ENCODE peak calls at places on chromosome 5, in nine cellular contexts. A, D, K, H, R, U, I, L and O are unnamed samples.

GRCh38 chr5:112634166-112634565 is 103.5 kb upstream of the APC start:
- DNase-seq in A (no peak), D (no peak), K (no peak), H (no peak), R (no peak), U (no peak), I (no peak), L (no peak), O (no peak)

GRCh38 chr5:177437623-177438022 is 9.0 kb upstream of the PRR7 start:
- DNase-seq in A (no peak), D (no peak), K (no peak), H (no peak), R (peak), U (no peak), I (no peak), L (no peak), O (no peak)

GRCh38 chr5:154972476-154973080 is 31.7 kb downstream of the MRPL22 start:
- DNase-seq in A (no peak), D (no peak), K (no peak), H (peak), R (peak), U (peak), I (no peak), L (peak), O (no peak)

GRCh38 chr5:6434737-6435136 is 13.9 kb upstream of the UBE2QL1 start:
- DNase-seq in A (no peak), D (no peak), K (no peak), H (no peak), R (no peak), U (no peak), I (no peak), L (no peak), O (no peak)

GRCh38 chr5:184461-184860 is 6.8 kb upstream of the LRRC14B start:
- DNase-seq in A (no peak), D (no peak), K (no peak), H (no peak), R (no peak), U (no peak), I (no peak), L (no peak), O (no peak)

GRCh38 chr5:111063709-111064322 is 7.7 kb upstream of the TSLP start:
- DNase-seq in A (no peak), D (no peak), K (no peak), H (no peak), R (peak), U (no peak), I (no peak), L (peak), O (no peak)

GRCh38 chr5:6522983-6523382 is 74.3 kb downstream of the UBE2QL1 start:
- DNase-seq in A (no peak), D (no peak), K (no peak), H (no peak), R (no peak), U (no peak), I (no peak), L (no peak), O (no peak)

GRCh38 chr5:171137768-171138540 is 171.1 kb upstream of the TLX3 start:
- DNase-seq in A (no peak), D (no peak), K (no peak), H (no peak), R (peak), U (no peak), I (no peak), L (no peak), O (no peak)

GRCh38 chr5:107121793-107122519 is 548.8 kb downstream of the EFNA5 start:
- DNase-seq in A (no peak), D (no peak), K (no peak), H (no peak), R (no peak), U (no peak), I (no peak), L (no peak), O (no peak)

GRCh38 chr5:68460147-68460760 is 244.7 kb downstream of the PIK3R1 start:
- DNase-seq in A (peak), D (no peak), K (no peak), H (peak), R (peak), U (peak), I (peak), L (peak), O (peak)

GRCh38 chr5:75707911-75708509 is 9.2 kb downstream of the POC5 start:
- DNase-seq in A (no peak), D (no peak), K (no peak), H (no peak), R (peak), U (no peak), I (no peak), L (no peak), O (no peak)

GRCh38 chr5:36236801-36237200 is 4.9 kb downstream of the NADK2 start:
- DNase-seq in A (no peak), D (no peak), K (no peak), H (no peak), R (no peak), U (no peak), I (no peak), L (no peak), O (no peak)

GRCh38 chr5:151140686-151141459 is 16.7 kb downstream of the ANXA6 start:
- DNase-seq in A (no peak), D (no peak), K (no peak), H (no peak), R (no peak), U (no peak), I (no peak), L (no peak), O (no peak)

GRCh38 chr5:151139015-151139414 is 18.6 kb downstream of the ANXA6 start:
- DNase-seq in A (no peak), D (no peak), K (no peak), H (no peak), R (no peak), U (no peak), I (no peak), L (no peak), O (no peak)

GRCh38 chr5:151138114-151138513 is 19.5 kb downstream of the ANXA6 start:
- DNase-seq in A (no peak), D (no peak), K (no peak), H (no peak), R (no peak), U (no peak), I (no peak), L (no peak), O (no peak)

GRCh38 chr5:151141535-151141934 is 16.0 kb downstream of the ANXA6 start:
- DNase-seq in A (peak), D (no peak), K (no peak), H (no peak), R (no peak), U (no peak), I (peak), L (no peak), O (peak)

DNA sequence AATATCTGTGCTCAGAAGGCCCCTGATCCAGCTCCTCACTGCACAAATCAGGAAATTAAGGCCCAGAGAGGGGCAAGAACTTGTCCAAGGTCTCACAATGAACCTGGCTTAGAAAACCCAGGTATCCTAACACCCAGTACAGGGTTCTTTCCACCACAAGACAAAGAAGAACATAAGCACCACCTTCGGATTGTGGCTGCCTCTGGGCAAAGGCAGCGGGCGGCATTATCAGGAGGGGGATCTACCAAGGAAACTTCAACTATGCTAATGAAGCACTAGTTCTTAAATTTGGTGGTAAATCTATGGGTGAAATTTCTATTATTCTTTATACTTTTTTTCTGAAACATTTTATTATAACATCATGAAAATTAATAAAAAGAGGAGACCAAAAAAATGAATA is 17.9 kb downstream of the ANXA6 start:
- DNase-seq in A (no peak), D (no peak), K (no peak), H (no peak), R (no peak), U (no peak), I (no peak), L (no peak), O (no peak)
- TF ChIP-seq CTCF in A (no peak), D (no peak), K (no peak), H (no peak), R (no peak), U (no peak), I (no peak), L (no peak), O (no peak)

GRCh38 chr5:140575309-140575708 is 10.7 kb downstream of the SLC35A4 start:
- DNase-seq in A (no peak), D (peak), K (no peak), H (peak), R (no peak), U (no peak), I (peak), L (peak), O (no peak)
- TF ChIP-seq CTCF in A (no peak), D (peak), K (peak), H (peak), R (peak), U (peak), I (peak), L (peak), O (no peak)

DNA sequence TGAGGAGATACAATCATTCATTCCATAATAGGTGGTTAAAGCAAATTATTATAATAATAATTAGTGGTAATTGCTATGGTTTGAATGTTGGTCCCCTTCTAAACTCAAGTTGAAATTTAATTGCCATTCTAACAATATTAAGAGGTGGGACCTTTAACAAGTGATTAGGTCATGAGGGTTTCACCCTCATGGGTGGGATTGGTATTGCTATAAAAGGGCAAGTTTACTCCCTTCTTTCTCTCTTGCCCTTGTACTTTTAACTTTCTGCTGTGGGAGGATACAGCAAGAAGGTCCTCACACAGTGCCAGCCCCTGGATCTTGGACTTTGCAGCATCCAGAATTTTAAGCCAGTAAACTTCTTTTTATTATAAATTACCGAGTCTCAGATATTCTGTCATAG is 101.9 kb upstream of the PARP8 start:
- DNase-seq in A (no peak), D (no peak), K (no peak), H (no peak), R (no peak), U (no peak), I (no peak), L (no peak), O (no peak)
- TF ChIP-seq CTCF in A (no peak), D (no peak), K (no peak), H (no peak), R (no peak), U (no peak), I (no peak), L (no peak), O (no peak)

DNA sequence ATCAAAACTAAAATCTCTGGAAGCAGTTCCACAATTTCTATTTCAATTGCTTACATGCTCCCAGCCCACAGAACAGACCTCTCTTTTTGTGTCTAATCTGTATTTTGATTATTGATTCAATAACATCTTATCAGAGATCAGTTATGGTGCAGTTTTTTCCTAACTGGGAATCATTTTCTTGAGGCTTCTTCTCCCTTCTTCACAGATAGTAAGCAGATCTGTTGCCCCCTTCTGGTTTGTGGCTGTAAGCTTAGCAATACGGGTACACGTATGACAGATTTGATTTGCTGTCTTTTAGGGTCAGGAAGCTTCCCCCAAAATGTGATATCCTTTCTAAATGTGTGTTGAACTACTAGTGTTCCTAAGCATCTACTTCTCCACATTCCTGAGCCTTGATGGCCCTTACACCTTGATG is 39.4 kb downstream of the MRPS27 start:
- DNase-seq in A (no peak), D (no peak), K (no peak), H (peak), R (peak), U (peak), I (no peak), L (peak), O (peak)
- TF ChIP-seq CTCF in A (peak), D (peak), K (peak), H (peak), R (peak), U (peak), I (no peak), L (peak), O (peak)

GRCh38 chr5:38404667-38405276 is 146.4 kb downstream of the EGFLAM start:
- DNase-seq in A (no peak), D (no peak), K (no peak), H (peak), R (peak), U (no peak), I (no peak), L (no peak), O (no peak)
- TF ChIP-seq CTCF in A (no peak), D (peak), K (peak), H (no peak), R (peak), U (no peak), I (no peak), L (peak), O (no peak)

DNA sequence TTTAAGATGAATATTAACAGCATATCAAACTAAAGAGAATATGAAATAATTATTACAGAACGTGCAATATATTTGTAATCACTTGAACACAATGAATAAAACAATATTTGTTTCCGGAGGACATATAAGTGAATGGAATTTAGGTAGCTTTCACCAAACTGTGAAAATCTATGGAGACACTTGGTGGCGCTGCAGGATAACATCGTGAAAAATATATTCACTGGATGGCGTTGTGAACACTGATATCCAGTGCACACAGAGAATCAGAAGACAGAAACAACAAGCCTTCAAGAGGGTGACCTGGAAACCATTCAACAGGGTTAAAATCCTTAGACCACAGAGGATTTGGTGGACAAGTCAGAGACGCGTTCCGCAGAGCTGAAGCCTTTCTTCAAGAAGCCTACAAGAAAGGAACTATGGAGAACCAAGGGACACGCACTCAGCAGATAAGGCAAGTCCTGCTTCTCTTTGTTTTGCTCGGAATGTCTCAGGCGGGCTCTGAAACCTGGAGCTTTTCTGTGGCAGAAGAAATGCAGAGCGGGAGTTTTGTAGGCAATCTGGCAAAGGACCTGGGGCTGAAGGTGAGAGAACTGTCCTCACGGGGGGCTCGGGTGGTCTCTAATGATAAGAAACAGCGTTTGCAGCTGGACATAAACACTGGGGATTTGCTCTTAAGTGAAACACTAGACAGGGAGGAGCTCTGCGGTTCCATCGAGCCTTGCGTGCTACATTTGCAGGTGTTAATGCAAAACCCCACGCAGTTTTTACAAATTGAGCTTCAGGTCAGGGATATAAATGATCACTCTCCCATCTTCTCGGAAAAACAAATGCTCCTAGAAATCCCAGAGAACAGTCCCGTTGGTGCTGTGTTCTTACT is at the start of gene PCDHB11:
- DNase-seq in A (no peak), D (no peak), K (no peak), H (peak), R (no peak), U (peak), I (no peak), L (no peak), O (no peak)
- TF ChIP-seq CTCF in A (no peak), D (peak), K (peak), H (peak), R (peak), U (peak), I (no peak), L (no peak), O (no peak)

GRCh38 chr5:79704553-79704952 is 14.9 kb downstream of the CMYA5 start:
- DNase-seq in A (no peak), D (no peak), K (no peak), H (no peak), R (no peak), U (no peak), I (no peak), L (no peak), O (no peak)

GRCh38 chr5:79703381-79703645 is 13.7 kb downstream of the CMYA5 start:
- DNase-seq in A (no peak), D (no peak), K (no peak), H (no peak), R (no peak), U (no peak), I (no peak), L (no peak), O (no peak)

GRCh38 chr5:79705632-79706031 is 16.0 kb downstream of the CMYA5 start:
- DNase-seq in A (no peak), D (no peak), K (no peak), H (no peak), R (no peak), U (no peak), I (no peak), L (no peak), O (no peak)

GRCh38 chr5:79699766-79700400 is 10.2 kb downstream of the CMYA5 start:
- DNase-seq in A (no peak), D (no peak), K (no peak), H (no peak), R (no peak), U (no peak), I (no peak), L (no peak), O (peak)

DNA sequence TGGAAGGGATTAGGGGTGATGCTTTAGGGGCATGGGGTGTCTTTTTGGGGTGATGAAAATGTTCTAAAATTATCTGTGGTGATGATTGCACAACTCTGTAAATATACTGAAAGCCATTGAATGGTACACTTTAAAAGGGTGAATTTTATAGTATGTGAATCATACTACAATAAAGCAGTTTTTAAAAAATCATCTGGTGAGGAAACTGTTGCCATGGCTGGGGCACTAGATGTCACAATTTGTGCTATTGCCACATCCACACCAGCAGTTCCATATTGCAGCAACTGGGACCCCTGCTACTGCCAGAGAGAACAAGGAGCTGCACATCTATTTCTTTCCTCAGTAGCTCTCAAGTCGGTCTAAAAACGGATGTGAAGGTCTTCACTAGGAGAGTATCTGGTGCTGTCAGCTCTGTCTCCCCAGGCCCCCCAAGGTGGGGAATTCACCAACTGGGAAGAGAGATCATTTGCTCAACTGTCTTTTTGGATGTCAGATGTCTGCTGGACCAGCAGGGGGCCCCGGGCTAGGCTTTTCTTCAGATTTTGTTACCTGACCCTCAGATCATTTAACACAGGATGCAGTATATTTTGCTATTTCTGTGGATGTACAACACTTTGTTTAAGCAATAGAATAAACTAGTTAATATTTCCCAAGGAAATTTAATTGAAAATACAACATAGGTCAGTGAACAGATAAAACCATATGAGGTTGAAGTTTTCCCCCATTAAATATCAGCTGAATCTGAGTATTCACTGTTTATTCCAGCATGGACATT is 13.2 kb downstream of the CMYA5 start:
- DNase-seq in A (no peak), D (no peak), K (no peak), H (peak), R (no peak), U (peak), I (no peak), L (peak), O (peak)
- TF ChIP-seq CTCF in A (peak), D (peak), K (peak), H (peak), R (peak), U (peak), I (no peak), L (peak), O (peak)